ENCODE peak calls at places on chromosomes 11 and 22, in nine cellular contexts. P is activated T-helper 1 cell treated with anti-CD3 and anti-CD28 coated beads, Interleukin-12 subunit alpha, Interleukin-12 subunit beta, Interleukin-2, Interleukin-4 antibody, amounts not matched to agents 30 ng/mL and 10 ng/mL and 1 ng/mL, durations not matched to agents 14 hours and 24 hours and 36 hours; B is stimulated activated CD4-positive, alpha-beta T cell treated with anti-CD3 and anti-CD28 coated beads, Interleukin-2, amount 100 ng/mL, for 24 hours; J is mammary epithelial cell; F is AG04450; S is activated naive CD4-positive, alpha-beta T cell; U is right atrium auricular region; I is GM12891; G is NCI-H1048. V is an unnamed sample.

GRCh38 chr11:60305906-60306619 is 21.0 kb upstream of the MS4A6E start:
- DNase-seq in I (no peak), G (no peak), U (no peak), J (peak), B (no peak), P (no peak), F (no peak), S (no peak), V (peak)

GRCh38 chr22:47625531-47626427 is 863.3 kb downstream of the TBC1D22A start:
- DNase-seq in J (no peak), F (no peak), I (no peak), S (no peak), B (no peak), U (peak), G (no peak), P (no peak), V (no peak)

GRCh38 chr11:78690588-78690987 is 115.9 kb upstream of the NARS2 start:
- DNase-seq in G (no peak), P (no peak), F (no peak), B (no peak), J (no peak), S (no peak), I (no peak), U (no peak), V (peak)

GRCh38 chr11:8262552-8263108 is 1.0 kb downstream of the LMO1 start:
- DNase-seq in S (no peak), P (no peak), J (peak), G (no peak), I (peak), B (peak), U (no peak), F (peak), V (peak)

GRCh38 chr11:10634407-10634806 is 59.1 kb downstream of the IRAG1 start:
- DNase-seq in G (no peak), J (no peak), F (no peak), U (no peak), B (no peak), S (no peak), P (no peak), I (no peak), V (no peak)

GRCh38 chr11:12429155-12429554 is 51.8 kb downstream of the PARVA start:
- DNase-seq in B (no peak), P (no peak), F (no peak), G (no peak), S (no peak), I (no peak), J (no peak), U (no peak), V (no peak)

GRCh38 chr11:35347173-35347878 is 72.0 kb downstream of the SLC1A2 start:
- DNase-seq in I (no peak), P (no peak), F (no peak), U (no peak), G (no peak), B (no peak), S (no peak), J (no peak), V (no peak)

GRCh38 chr11:45573728-45574127 is 91.7 kb downstream of the CHST1 start:
- DNase-seq in F (no peak), G (no peak), B (no peak), I (no peak), P (no peak), S (no peak), U (no peak), J (no peak), V (no peak)

GRCh38 chr11:26245046-26245445 is 86.9 kb upstream of the ANO3 start:
- DNase-seq in I (no peak), P (no peak), B (no peak), S (no peak), G (no peak), U (no peak), F (no peak), J (no peak), V (no peak)

GRCh38 chr22:44671742-44672141 is 30.3 kb upstream of the PRR5 start:
- DNase-seq in I (no peak), F (no peak), P (no peak), U (no peak), B (no peak), J (peak), G (no peak), S (no peak), V (no peak)

GRCh38 chr11:12745787-12746186 is 71.6 kb downstream of the TEAD1 start:
- DNase-seq in P (no peak), U (no peak), J (no peak), I (no peak), S (no peak), G (no peak), B (no peak), F (no peak), V (no peak)

GRCh38 chr11:14065153-14065552 is 102.6 kb downstream of the SPON1 start:
- DNase-seq in B (peak), F (no peak), G (no peak), J (no peak), P (no peak), S (no peak), I (no peak), U (no peak), V (no peak)

V was measured in RPMI7951.